ENCODE peak calls at places on chromosomes 13 and 19, in eight cellular contexts. Z is stimulated activated CD4-positive, alpha-beta T cell treated with anti-CD3 and anti-CD28 coated beads, Interleukin-12 subunit alpha, Interleukin-12 subunit beta, amount 100 ng/mL, for 4 hours; I is midbrain; A is cardiac muscle cell; U is hypothalamus; M is astrocyte of the hippocampus; P is Caki2; C is HFFc6. G is an unnamed sample.

GRCh38 chr19:36574762-36575161 is 1.7 kb upstream of the ZNF529 start:
- DNase-seq in M (no peak), Z (no peak), A (no peak), P (no peak), U (no peak), C (no peak), I (no peak), G (no peak)

GRCh38 chr13:32530841-32531253 is 7.7 kb downstream of the N4BP2L2 start:
- DNase-seq in I (peak), Z (no peak), P (peak), C (peak), A (peak), M (peak), U (no peak), G (no peak)

GRCh38 chr13:94858856-94859811 is 146.8 kb upstream of the SOX21 start:
- DNase-seq in Z (no peak), U (peak), M (no peak), A (peak), P (no peak), C (no peak), I (peak), G (no peak)

GRCh38 chr13:45340422-45341033 is 455 bp downstream of the TPT1 start:
- DNase-seq in I (peak), A (peak), Z (peak), M (peak), C (peak), P (peak), U (peak), G (peak)

GRCh38 chr13:25203256-25203794 is 31.2 kb upstream of the AMER2 start:
- DNase-seq in U (no peak), C (no peak), P (peak), Z (no peak), I (no peak), M (peak), A (no peak), G (peak)

GRCh38 chr13:85197431-85197830 is 601.8 kb downstream of the SLITRK6 start:
- DNase-seq in C (no peak), Z (no peak), M (no peak), A (peak), I (no peak), P (no peak), U (no peak), G (no peak)

GRCh38 chr19:7870571-7871279 is 3.5 kb downstream of the PRR36 start:
- DNase-seq in U (peak), C (peak), I (no peak), A (peak), P (peak), Z (no peak), M (peak), G (no peak)

GRCh38 chr13:43664700-43665191 is 122.0 kb downstream of the ENOX1 start:
- DNase-seq in M (peak), U (peak), C (peak), A (peak), P (no peak), I (no peak), Z (no peak), G (no peak)

GRCh38 chr19:39839678-39840327 is 5.8 kb upstream of the DYRK1B start:
- DNase-seq in P (no peak), C (no peak), M (no peak), I (no peak), A (no peak), U (no peak), Z (no peak), G (no peak)

GRCh38 chr13:36341718-36342117 is 4.5 kb downstream of the SPART start:
- DNase-seq in A (peak), M (no peak), I (no peak), Z (no peak), P (no peak), U (no peak), C (peak), G (no peak)

GRCh38 chr13:71613347-71613746 is 253.7 kb downstream of the DACH1 start:
- DNase-seq in C (no peak), A (peak), M (no peak), Z (no peak), I (no peak), U (no peak), P (no peak), G (no peak)

GRCh38 chr13:51934461-51935087 is 72.8 kb downstream of the CCDC70 start:
- DNase-seq in Z (no peak), P (no peak), M (no peak), C (no peak), I (no peak), U (no peak), A (no peak), G (no peak)

GRCh38 chr13:68522184-68522583 is 1292.0 kb upstream of the PCDH9 start:
- DNase-seq in M (no peak), C (no peak), I (no peak), U (no peak), A (no peak), P (no peak), Z (no peak), G (no peak)

G was measured in C1 segment of cervical spinal cord.